ENCODE peak calls at places on chromosome 22, in four cellular contexts. One of them, this sample, is unnamed.

GRCh38 chr22:25853501-25853900 is 111.5 kb downstream of the MYO18B start:
- DNase-seq in HCT116: no peak
- DNase-seq in body of pancreas: no peak
- DNase-seq in Peyer's patch: no peak
- DNase-seq in this sample: no peak

GRCh38 chr22:19746726-19747125 is 13.9 kb upstream of the TBX1 start:
- DNase-seq in Peyer's patch: no peak
- DNase-seq in body of pancreas: no peak
- DNase-seq in HCT116: no peak
- DNase-seq in this sample: no peak

GRCh38 chr22:43526117-43526655 is 114.4 kb downstream of the MPPED1 start:
- DNase-seq in HCT116: no peak
- DNase-seq in body of pancreas: no peak
- DNase-seq in Peyer's patch: no peak
- DNase-seq in this sample: no peak

GRCh38 chr22:50626856-50627451 is 998 bp downstream of the ARSA start:
- DNase-seq in body of pancreas: peak; percentile 34
- DNase-seq in Peyer's patch: no peak
- DNase-seq in HCT116: no peak
- DNase-seq in this sample: no peak

GRCh38 chr22:21937821-21938070 is 14.9 kb downstream of the PPM1F start:
- DNase-seq in Peyer's patch: no peak
- DNase-seq in body of pancreas: no peak
- DNase-seq in HCT116: no peak
- DNase-seq in this sample: no peak

GRCh38 chr22:38924197-38924952 is 33.0 kb upstream of the APOBEC3A start:
- DNase-seq in HCT116: peak; percentile 80
- DNase-seq in Peyer's patch: peak; percentile 88
- DNase-seq in body of pancreas: peak; percentile 93
- DNase-seq in this sample: peak; percentile 75

GRCh38 chr22:19122143-19122751 is at the start of gene DGCR2:
- DNase-seq in Peyer's patch: peak; percentile 98
- DNase-seq in HCT116: peak; percentile 89
- DNase-seq in body of pancreas: peak; percentile 98
- DNase-seq in this sample: peak; percentile 99

GRCh38 chr22:21936151-21936778 is 16.4 kb downstream of the PPM1F start:
- DNase-seq in Peyer's patch: no peak
- DNase-seq in HCT116: no peak
- DNase-seq in body of pancreas: no peak
- DNase-seq in this sample: no peak

GRCh38 chr22:32531228-32531627 is 56.6 kb downstream of the FBXO7 start:
- DNase-seq in HCT116: no peak
- DNase-seq in Peyer's patch: no peak
- DNase-seq in body of pancreas: no peak
- DNase-seq in this sample: no peak

GRCh38 chr22:41094036-41094435 is 1.6 kb downstream of the EP300 start:
- DNase-seq in HCT116: no peak
- DNase-seq in body of pancreas: no peak
- DNase-seq in Peyer's patch: peak; percentile 60
- DNase-seq in this sample: no peak

GRCh38 chr22:38420734-38421133 is 34.3 kb downstream of the KCNJ4 start:
- DNase-seq in Peyer's patch: no peak
- DNase-seq in body of pancreas: no peak
- DNase-seq in HCT116: no peak
- DNase-seq in this sample: no peak

GRCh38 chr22:48288541-48288940 is 1526.1 kb downstream of the TBC1D22A start:
- DNase-seq in Peyer's patch: no peak
- DNase-seq in HCT116: no peak
- DNase-seq in body of pancreas: no peak
- DNase-seq in this sample: no peak

GRCh38 chr22:19429950-19430889 is 1.3 kb downstream of the HIRA start:
- DNase-seq in HCT116: no peak
- DNase-seq in body of pancreas: peak; percentile 24
- DNase-seq in Peyer's patch: no peak
- DNase-seq in this sample: peak; percentile 87

GRCh38 chr22:49866134-49866533 is 12.5 kb downstream of the ZBED4 start:
- DNase-seq in body of pancreas: no peak
- DNase-seq in Peyer's patch: no peak
- DNase-seq in HCT116: no peak
- DNase-seq in this sample: no peak

GRCh38 chr22:25890651-25891050 is 148.7 kb downstream of the MYO18B start:
- DNase-seq in Peyer's patch: no peak
- DNase-seq in HCT116: no peak
- DNase-seq in body of pancreas: no peak
- DNase-seq in this sample: no peak

GRCh38 chr22:49961601-49962011 is 1.0 kb downstream of the PIM3 start:
- DNase-seq in Peyer's patch: no peak
- DNase-seq in HCT116: no peak
- DNase-seq in body of pancreas: no peak
- DNase-seq in this sample: no peak

GRCh38 chr22:26656896-26657851 is at the start of gene MIAT:
- DNase-seq in body of pancreas: no peak
- DNase-seq in HCT116: no peak
- DNase-seq in Peyer's patch: peak; percentile 84
- DNase-seq in this sample: no peak

GRCh38 chr22:38768036-38768435 is 12.2 kb upstream of the SUN2 start:
- DNase-seq in HCT116: no peak
- DNase-seq in Peyer's patch: no peak
- DNase-seq in body of pancreas: no peak
- DNase-seq in this sample: no peak

GRCh38 chr22:24823787-24824186 is 17.8 kb downstream of the SGSM1 start:
- DNase-seq in HCT116: no peak
- DNase-seq in Peyer's patch: no peak
- DNase-seq in body of pancreas: no peak
- DNase-seq in this sample: no peak

GRCh38 chr22:25749420-25750169 is 7.6 kb downstream of the MYO18B start:
- DNase-seq in Peyer's patch: no peak
- DNase-seq in HCT116: no peak
- DNase-seq in body of pancreas: no peak
- DNase-seq in this sample: no peak

GRCh38 chr22:43276311-43276710 is 66.9 kb downstream of the SCUBE1 start:
- DNase-seq in Peyer's patch: no peak
- DNase-seq in HCT116: no peak
- DNase-seq in body of pancreas: no peak
- DNase-seq in this sample: no peak

GRCh38 chr22:24005201-24005600 is at the start of gene GSTT4:
- DNase-seq in HCT116: no peak
- DNase-seq in body of pancreas: no peak
- DNase-seq in Peyer's patch: no peak
- DNase-seq in this sample: no peak

GRCh38 chr22:25722223-25723015 is 19.6 kb upstream of the MYO18B start:
- DNase-seq in HCT116: no peak
- DNase-seq in Peyer's patch: no peak
- DNase-seq in body of pancreas: no peak
- DNase-seq in this sample: no peak

GRCh38 chr22:50340157-50340879 is 2.8 kb upstream of the PPP6R2 start:
- DNase-seq in body of pancreas: no peak
- DNase-seq in HCT116: no peak
- DNase-seq in Peyer's patch: no peak
- DNase-seq in this sample: no peak

GRCh38 chr22:21659864-21660525 is 5.8 kb upstream of the PPIL2 start:
- DNase-seq in Peyer's patch: no peak
- DNase-seq in body of pancreas: no peak
- DNase-seq in HCT116: no peak
- DNase-seq in this sample: no peak

GRCh38 chr22:21042978-21043855 is 2.5 kb upstream of the LRRC74B start:
- DNase-seq in body of pancreas: no peak
- DNase-seq in Peyer's patch: peak; percentile 59
- DNase-seq in HCT116: no peak
- DNase-seq in this sample: no peak

GRCh38 chr22:20550851-20551744 is 43.7 kb downstream of the MED15 start:
- DNase-seq in HCT116: no peak
- DNase-seq in body of pancreas: no peak
- DNase-seq in Peyer's patch: no peak
- DNase-seq in this sample: no peak

GRCh38 chr22:32839776-32840571 is 38.5 kb downstream of the TIMP3 start:
- DNase-seq in Peyer's patch: no peak
- DNase-seq in HCT116: no peak
- DNase-seq in body of pancreas: no peak
- DNase-seq in this sample: no peak

GRCh38 chr22:23033116-23033905 is 37.0 kb upstream of the GNAZ start:
- DNase-seq in HCT116: no peak
- DNase-seq in Peyer's patch: no peak
- DNase-seq in body of pancreas: no peak
- DNase-seq in this sample: no peak

GRCh38 chr22:37179622-37180420 is 8.2 kb downstream of the C1QTNF6 start:
- DNase-seq in body of pancreas: no peak
- DNase-seq in Peyer's patch: peak; percentile 68
- DNase-seq in HCT116: no peak
- DNase-seq in this sample: no peak

GRCh38 chr22:20455709-20456063 is 18.1 kb upstream of the SCARF2 start:
- DNase-seq in HCT116: no peak
- DNase-seq in Peyer's patch: no peak
- DNase-seq in body of pancreas: no peak
- DNase-seq in this sample: no peak

GRCh38 chr22:37394341-37394740 is 32.9 kb downstream of the ELFN2 start:
- DNase-seq in HCT116: no peak
- DNase-seq in body of pancreas: no peak
- DNase-seq in Peyer's patch: no peak
- DNase-seq in this sample: no peak

GRCh38 chr22:38569181-38569971 is 607 bp downstream of the DMC1 start:
- DNase-seq in body of pancreas: peak; percentile 17
- DNase-seq in HCT116: no peak
- DNase-seq in Peyer's patch: no peak
- DNase-seq in this sample: peak; percentile 48

GRCh38 chr22:19571207-19571795 is 47.1 kb upstream of the CLDN5 start:
- DNase-seq in HCT116: no peak
- DNase-seq in body of pancreas: no peak
- DNase-seq in Peyer's patch: no peak
- DNase-seq in this sample: no peak

GRCh38 chr22:30198152-30198845 is 48.3 kb downstream of the LIF start:
- DNase-seq in body of pancreas: no peak
- DNase-seq in HCT116: no peak
- DNase-seq in Peyer's patch: no peak
- DNase-seq in this sample: no peak
- TF ChIP-seq POLR2A in body of pancreas: no peak
- TF ChIP-seq POLR2A in HCT116: no peak
- TF ChIP-seq POLR2A in Peyer's patch: no peak
- TF ChIP-seq POLR2A in this sample: no peak

GRCh38 chr22:47090591-47091240 is 328.3 kb downstream of the TBC1D22A start:
- DNase-seq in HCT116: no peak
- DNase-seq in body of pancreas: no peak
- DNase-seq in Peyer's patch: peak; percentile 47
- DNase-seq in this sample: no peak
- H3K4me3 ChIP-seq in HCT116: no peak overlapping the region
- H3K4me3 ChIP-seq in body of pancreas: no peak overlapping the region
- H3K4me3 ChIP-seq in Peyer's patch: no peak overlapping the region
- H3K4me3 ChIP-seq in this sample: no peak overlapping the region

DNA sequence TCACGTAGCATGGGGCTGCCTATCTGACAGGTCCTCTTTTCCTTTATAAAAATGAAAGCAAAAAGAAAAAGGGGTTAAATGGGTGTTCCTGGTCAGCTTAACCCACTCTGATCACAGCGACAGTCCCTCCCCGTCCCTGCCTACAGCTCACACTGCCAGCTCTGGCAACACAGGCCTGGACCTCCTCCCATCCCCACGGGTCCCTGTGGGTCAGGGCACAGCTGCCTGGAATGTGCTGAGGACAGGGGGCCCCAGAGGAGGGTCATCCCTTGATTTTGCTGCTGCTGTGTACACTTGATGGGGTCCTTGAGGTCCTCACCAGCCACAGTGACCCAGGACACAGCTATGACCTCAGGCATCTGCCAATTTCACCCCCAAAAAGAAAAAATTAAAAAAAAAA is 29.6 kb upstream of the CYP2D6 start:
- DNase-seq in body of pancreas: no peak
- DNase-seq in HCT116: no peak
- DNase-seq in Peyer's patch: no peak
- DNase-seq in this sample: no peak
- TF ChIP-seq POLR2A in body of pancreas: no peak
- TF ChIP-seq POLR2A in HCT116: no peak
- TF ChIP-seq POLR2A in Peyer's patch: no peak
- TF ChIP-seq POLR2A in this sample: no peak

GRCh38 chr22:45246060-45246985 is 5.6 kb upstream of the KIAA0930 start:
- DNase-seq in HCT116: peak; percentile 92
- DNase-seq in Peyer's patch: peak; percentile 88
- DNase-seq in body of pancreas: peak; percentile 88
- DNase-seq in this sample: peak; percentile 64
- H3K4me3 ChIP-seq in HCT116: peak overlapping the region; percentile 22
- H3K4me3 ChIP-seq in Peyer's patch: no peak overlapping the region
- H3K4me3 ChIP-seq in body of pancreas: no peak overlapping the region
- H3K4me3 ChIP-seq in this sample: no peak overlapping the region

DNA sequence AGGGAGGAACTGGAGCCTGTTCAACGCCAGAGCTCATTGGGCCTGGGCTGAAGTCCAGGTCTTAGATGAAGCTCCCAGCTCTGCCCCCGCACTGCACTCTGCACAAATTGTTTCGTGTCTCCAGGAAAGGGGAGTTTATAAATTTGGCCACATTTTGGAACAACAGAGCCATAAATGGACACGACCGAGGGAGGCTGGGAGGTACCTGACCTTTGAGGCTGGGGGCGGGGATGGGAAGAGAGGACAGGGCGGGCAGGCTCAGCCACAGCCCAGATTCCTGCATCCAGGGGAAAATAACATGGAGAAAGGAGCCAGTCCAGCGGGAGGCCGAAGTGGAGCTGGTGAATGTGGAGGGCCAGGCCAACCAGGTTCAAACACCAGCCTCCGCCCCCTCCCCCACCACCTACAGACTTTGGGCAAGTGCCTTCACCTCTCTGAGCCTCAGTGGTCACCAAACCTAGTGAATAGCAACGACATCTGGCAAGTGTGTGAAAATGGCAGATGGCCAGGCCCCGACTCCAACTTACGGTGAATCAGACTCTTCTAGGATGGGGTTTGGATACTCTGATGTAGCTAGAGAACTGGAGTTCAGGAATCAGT is 36.8 kb upstream of the SMTN start:
- DNase-seq in HCT116: no peak
- DNase-seq in Peyer's patch: peak; percentile 63
- DNase-seq in body of pancreas: peak; percentile 23
- DNase-seq in this sample: peak; percentile 57
- TF ChIP-seq POLR2A in HCT116: no peak
- TF ChIP-seq POLR2A in Peyer's patch: no peak
- TF ChIP-seq POLR2A in body of pancreas: no peak
- TF ChIP-seq POLR2A in this sample: no peak

GRCh38 chr22:36156515-36157419 is 3.8 kb downstream of the APOL3 start:
- DNase-seq in Peyer's patch: peak; percentile 87
- DNase-seq in body of pancreas: peak; percentile 38
- DNase-seq in HCT116: no peak
- DNase-seq in this sample: peak; percentile 91
- H3K4me3 ChIP-seq in Peyer's patch: peak overlapping the region; percentile 26
- H3K4me3 ChIP-seq in body of pancreas: no peak overlapping the region
- H3K4me3 ChIP-seq in HCT116: no peak overlapping the region
- H3K4me3 ChIP-seq in this sample: peak overlapping the region; percentile 48

DNA sequence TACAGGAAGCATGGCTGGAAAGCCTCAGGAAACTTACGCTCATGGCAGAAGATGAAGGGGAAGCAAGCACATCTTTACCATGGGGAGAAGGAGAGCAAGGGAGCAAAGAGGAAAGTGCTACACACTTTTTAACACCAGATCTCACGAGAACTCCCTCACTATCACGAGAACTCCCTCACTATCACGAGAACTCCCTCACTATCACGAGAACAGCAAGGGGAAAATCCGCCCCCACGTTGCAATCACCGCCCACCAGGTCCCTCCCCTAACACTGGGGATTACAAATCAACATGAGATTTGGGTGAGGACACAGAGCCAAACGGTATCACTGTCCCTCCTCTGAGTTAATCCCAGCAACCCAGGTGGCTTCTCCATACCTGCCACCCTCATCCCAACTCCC is 84.5 kb downstream of the MN1 start:
- DNase-seq in Peyer's patch: no peak
- DNase-seq in HCT116: no peak
- DNase-seq in body of pancreas: no peak
- DNase-seq in this sample: no peak
- TF ChIP-seq POLR2A in Peyer's patch: no peak
- TF ChIP-seq POLR2A in HCT116: no peak
- TF ChIP-seq POLR2A in body of pancreas: no peak
- TF ChIP-seq POLR2A in this sample: no peak

GRCh38 chr22:39994046-39994565 is 648 bp upstream of the FAM83F start:
- DNase-seq in Peyer's patch: no peak
- DNase-seq in HCT116: no peak
- DNase-seq in body of pancreas: no peak
- DNase-seq in this sample: no peak
- H3K4me3 ChIP-seq in Peyer's patch: no peak overlapping the region
- H3K4me3 ChIP-seq in HCT116: peak overlapping the region; percentile 27
- H3K4me3 ChIP-seq in body of pancreas: no peak overlapping the region
- H3K4me3 ChIP-seq in this sample: no peak overlapping the region

This sample was measured in right lobe of liver.